ENCODE peak calls at places on chromosomes 7 and 10, in six cellular contexts. N is MM.1S, R is gastrocnemius medialis, Z is SJSA1, B is ovary, X is prostate gland. H is an unnamed sample.

GRCh38 chr7:103912906-103913610 is 76.4 kb downstream of the RELN start:
- DNase-seq in N (no peak), R (no peak), Z (no peak), B (no peak), X (no peak), H (no peak)

GRCh38 chr7:64307254-64308018 is 6.3 kb upstream of the ZNF736 start:
- DNase-seq in N (peak), R (peak), Z (peak), B (peak), X (peak), H (peak)

GRCh38 chr7:94145602-94146001 is 141.4 kb upstream of the BET1 start:
- DNase-seq in N (no peak), R (no peak), Z (no peak), B (no peak), X (no peak), H (no peak)

GRCh38 chr7:73811760-73812168 is 19.0 kb upstream of the CLDN4 start:
- DNase-seq in N (peak), R (peak), Z (peak), B (no peak), X (peak), H (no peak)

GRCh38 chr7:32259917-32260596 is 189.8 kb upstream of the PDE1C start:
- DNase-seq in N (no peak), R (no peak), Z (no peak), B (no peak), X (no peak), H (no peak)

GRCh38 chr10:31618541-31619291 is 299.7 kb downstream of the ZEB1 start:
- DNase-seq in N (no peak), R (peak), Z (no peak), B (no peak), X (no peak), H (no peak)

GRCh38 chr10:110168601-110169481 is 38.6 kb upstream of the MXI1 start:
- DNase-seq in N (no peak), R (no peak), Z (peak), B (no peak), X (no peak), H (no peak)

GRCh38 chr7:36884863-36885262 is 160.6 kb upstream of the AOAH start:
- DNase-seq in N (no peak), R (no peak), Z (no peak), B (no peak), X (no peak), H (no peak)

GRCh38 chr7:2764621-2765020 is 76.6 kb downstream of the AMZ1 start:
- DNase-seq in N (no peak), R (no peak), Z (no peak), B (no peak), X (no peak), H (no peak)

GRCh38 chr10:58150290-58150689 is 117.4 kb downstream of the IPMK start:
- DNase-seq in N (no peak), R (no peak), Z (no peak), B (no peak), X (no peak), H (no peak)

GRCh38 chr7:108132551-108133265 is 2.5 kb upstream of the LAMB4 start:
- DNase-seq in N (no peak), R (no peak), Z (no peak), B (no peak), X (no peak), H (no peak)

GRCh38 chr7:106121189-106121799 is 9.2 kb upstream of the SYPL1 start:
- DNase-seq in N (no peak), R (no peak), Z (no peak), B (no peak), X (no peak), H (no peak)

GRCh38 chr7:148238926-148239325 is 351.6 kb upstream of the C7orf33 start:
- DNase-seq in N (no peak), R (no peak), Z (no peak), B (no peak), X (no peak), H (no peak)

GRCh38 chr10:63396123-63396719 is 69.6 kb downstream of the JMJD1C start:
- DNase-seq in N (no peak), R (no peak), Z (no peak), B (no peak), X (no peak), H (no peak)

GRCh38 chr7:115533785-115534184 is 496.8 kb downstream of the TFEC start:
- DNase-seq in N (no peak), R (no peak), Z (no peak), B (no peak), X (no peak), H (no peak)

GRCh38 chr7:149007146-149007545 is 21.2 kb downstream of the PDIA4 start:
- DNase-seq in N (no peak), R (no peak), Z (no peak), B (no peak), X (no peak), H (no peak)

GRCh38 chr7:158067219-158067930 is 520.2 kb downstream of the PTPRN2 start:
- DNase-seq in N (no peak), R (no peak), Z (no peak), B (no peak), X (no peak), H (no peak)

GRCh38 chr7:2032030-2032875 is 200.5 kb downstream of the MAD1L1 start:
- DNase-seq in N (no peak), R (peak), Z (no peak), B (peak), X (no peak), H (no peak)

GRCh38 chr7:17912536-17913235 is 27.6 kb downstream of the SNX13 start:
- DNase-seq in N (no peak), R (no peak), Z (no peak), B (no peak), X (no peak), H (no peak)

GRCh38 chr7:83155996-83156395 is 6.7 kb downstream of the PCLO start:
- DNase-seq in N (no peak), R (no peak), Z (no peak), B (no peak), X (no peak), H (no peak)

GRCh38 chr7:86914468-86915054 is 144.9 kb downstream of the ELAPOR2 start:
- DNase-seq in N (peak), R (no peak), Z (no peak), B (no peak), X (no peak), H (no peak)

GRCh38 chr10:11318812-11319598 is 292.4 kb downstream of the USP6NL start:
- DNase-seq in N (no peak), R (no peak), Z (no peak), B (no peak), X (no peak), H (no peak)

GRCh38 chr7:102044984-102045673 is 227.7 kb downstream of the CUX1 start:
- DNase-seq in N (no peak), R (peak), Z (peak), B (peak), X (no peak), H (peak)

GRCh38 chr7:158026636-158027265 is 560.9 kb downstream of the PTPRN2 start:
- DNase-seq in N (no peak), R (no peak), Z (peak), B (no peak), X (no peak), H (no peak)

GRCh38 chr10:34102237-34102673 is 712.8 kb downstream of the PARD3 start:
- DNase-seq in N (no peak), R (peak), Z (peak), B (peak), X (peak), H (no peak)

GRCh38 chr7:71132521-71133231 is 732 bp downstream of the GALNT17 start:
- DNase-seq in N (no peak), R (no peak), Z (no peak), B (peak), X (peak), H (no peak)

GRCh38 chr7:44541028-44541869 is at the start of gene NPC1L1:
- DNase-seq in N (no peak), R (no peak), Z (no peak), B (no peak), X (no peak), H (no peak)

GRCh38 chr7:125877251-125877650 is 947.6 kb upstream of the POT1 start:
- DNase-seq in N (no peak), R (no peak), Z (no peak), B (no peak), X (no peak), H (no peak)

GRCh38 chr7:23334482-23335056 is 35.4 kb downstream of the MALSU1 start:
- DNase-seq in N (no peak), R (no peak), Z (peak), B (peak), X (peak), H (peak)

GRCh38 chr10:121485443-121486139 is 112.7 kb downstream of the FGFR2 start:
- DNase-seq in N (no peak), R (no peak), Z (no peak), B (no peak), X (no peak), H (no peak)

GRCh38 chr7:4748267-4748666 is 27.2 kb upstream of the AP5Z1 start:
- DNase-seq in N (no peak), R (no peak), Z (no peak), B (no peak), X (no peak), H (no peak)

GRCh38 chr7:44914992-44915607 is 29.8 kb upstream of the PURB start:
- DNase-seq in N (no peak), R (no peak), Z (no peak), B (no peak), X (no peak), H (no peak)

GRCh38 chr7:55177589-55178261 is 158.9 kb downstream of the EGFR start:
- DNase-seq in N (no peak), R (peak), Z (peak), B (peak), X (peak), H (no peak)

GRCh38 chr10:92691042-92691590 is 1.4 kb downstream of the HHEX start:
- DNase-seq in N (no peak), R (no peak), Z (no peak), B (no peak), X (no peak), H (no peak)

GRCh38 chr7:151113344-151114150 is 27.3 kb downstream of the AGAP3 start:
- DNase-seq in N (no peak), R (no peak), Z (peak), B (no peak), X (peak), H (peak)

GRCh38 chr10:3763035-3763456 is 22.0 kb downstream of the KLF6 start:
- DNase-seq in N (no peak), R (no peak), Z (no peak), B (no peak), X (no peak), H (no peak)

GRCh38 chr10:74011762-74012161 is 13.8 kb downstream of the VCL start:
- DNase-seq in N (no peak), R (no peak), Z (peak), B (no peak), X (no peak), H (peak)

GRCh38 chr7:120547605-120548004 is 274.6 kb downstream of the KCND2 start:
- DNase-seq in N (peak), R (no peak), Z (no peak), B (no peak), X (no peak), H (no peak)

GRCh38 chr10:101291254-101292193 is 62.3 kb upstream of the LBX1 start:
- DNase-seq in N (peak), R (peak), Z (peak), B (peak), X (peak), H (no peak)
- H3K4me3 ChIP-seq in N (peak), R (peak), Z (peak), B (peak), X (peak), H (peak)

DNA sequence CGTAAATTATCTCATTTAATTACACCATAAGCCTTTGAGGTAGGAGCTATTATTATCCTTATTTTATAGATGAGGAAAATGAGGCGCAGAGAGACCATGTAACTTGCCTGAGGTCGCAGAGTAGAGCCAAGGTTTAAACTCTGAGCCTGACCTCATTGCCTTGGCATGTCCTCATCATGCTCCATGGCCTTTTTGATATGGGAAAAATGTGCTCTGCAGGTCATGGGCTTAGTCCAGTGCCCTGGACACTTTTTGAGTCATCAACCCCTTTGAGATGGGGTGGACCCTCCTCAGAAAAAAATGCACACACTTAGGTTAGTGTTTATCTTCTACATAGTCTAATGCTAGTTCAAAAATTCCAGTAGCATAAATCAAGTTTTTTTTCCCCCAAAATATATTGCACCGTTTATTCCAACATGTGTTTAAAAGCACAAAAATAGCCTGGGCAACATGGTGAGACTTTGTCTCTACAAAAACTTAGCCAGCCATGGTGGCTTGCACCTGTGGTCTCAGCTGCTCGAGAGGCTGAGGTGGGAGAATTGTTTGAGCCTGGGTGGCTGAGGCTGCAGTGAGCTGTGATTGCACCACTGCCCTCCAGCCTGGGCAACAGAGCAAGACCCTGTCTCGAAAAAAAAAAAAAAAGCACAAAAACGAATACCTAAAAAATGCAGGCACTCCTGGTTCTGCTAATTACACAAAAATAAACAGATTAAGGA is 28.6 kb upstream of the TMEM178B start:
- DNase-seq in N (no peak), R (no peak), Z (no peak), B (no peak), X (no peak), H (no peak)
- H3K27ac ChIP-seq in N (no peak), R (no peak), Z (no peak), B (no peak), X (no peak), H (no peak)

GRCh38 chr10:91416339-91416868 is 6.3 kb downstream of the HECTD2 start:
- DNase-seq in N (no peak), R (no peak), Z (no peak), B (no peak), X (no peak), H (no peak)
- H3K4me3 ChIP-seq in N (no peak), R (no peak), Z (no peak), B (no peak), X (no peak), H (no peak)

GRCh38 chr10:131902211-131902610 is 1.4 kb downstream of the PPP2R2D start:
- DNase-seq in N (no peak), R (no peak), Z (no peak), B (no peak), X (no peak), H (no peak)
- H3K27ac ChIP-seq in N (no peak), R (peak), Z (no peak), B (no peak), X (peak), H (no peak)

GRCh38 chr10:28180654-28181053 is 122.2 kb downstream of the MPP7 start:
- DNase-seq in N (no peak), R (no peak), Z (no peak), B (no peak), X (no peak), H (no peak)

GRCh38 chr10:28181478-28182096 is 121.3 kb downstream of the MPP7 start:
- DNase-seq in N (no peak), R (no peak), Z (no peak), B (no peak), X (no peak), H (no peak)

GRCh38 chr10:28179490-28180099 is 123.3 kb downstream of the MPP7 start:
- DNase-seq in N (peak), R (no peak), Z (no peak), B (no peak), X (peak), H (peak)

GRCh38 chr10:28177944-28178637 is 124.8 kb downstream of the MPP7 start:
- DNase-seq in N (peak), R (no peak), Z (no peak), B (no peak), X (no peak), H (no peak)

GRCh38 chr10:28179006-28179405 is 123.9 kb downstream of the MPP7 start:
- DNase-seq in N (no peak), R (no peak), Z (no peak), B (no peak), X (no peak), H (no peak)
- H3K4me3 ChIP-seq in N (no peak), R (no peak), Z (no peak), B (no peak), X (no peak), H (no peak)

GRCh38 chr7:42686594-42687156 is 225.2 kb downstream of the C7orf25 start:
- DNase-seq in N (no peak), R (no peak), Z (no peak), B (no peak), X (no peak), H (no peak)
- H3K27ac ChIP-seq in N (no peak), R (no peak), Z (no peak), B (no peak), X (no peak), H (no peak)

GRCh38 chr7:35705932-35706461 is 11.1 kb upstream of the HERPUD2 start:
- DNase-seq in N (no peak), R (no peak), Z (no peak), B (no peak), X (no peak), H (no peak)
- H3K4me3 ChIP-seq in N (no peak), R (no peak), Z (no peak), B (no peak), X (no peak), H (no peak)

GRCh38 chr7:91263359-91264082 is 712 bp upstream of the FZD1 start:
- DNase-seq in N (peak), R (no peak), Z (peak), B (peak), X (peak), H (no peak)
- H3K27ac ChIP-seq in N (no peak), R (peak), Z (peak), B (peak), X (peak), H (peak)

GRCh38 chr10:102381983-102382382 is 13.5 kb upstream of the NFKB2 start:
- DNase-seq in N (no peak), R (no peak), Z (no peak), B (no peak), X (no peak), H (no peak)

GRCh38 chr10:102379383-102379782 is 16.1 kb upstream of the NFKB2 start:
- DNase-seq in N (no peak), R (no peak), Z (no peak), B (no peak), X (no peak), H (no peak)

GRCh38 chr10:102384606-102385429 is 10.7 kb upstream of the NFKB2 start:
- DNase-seq in N (no peak), R (no peak), Z (no peak), B (no peak), X (no peak), H (no peak)

GRCh38 chr10:102382871-102383270 is 12.6 kb upstream of the NFKB2 start:
- DNase-seq in N (no peak), R (no peak), Z (no peak), B (no peak), X (no peak), H (no peak)

GRCh38 chr10:102384053-102384452 is 11.5 kb upstream of the NFKB2 start:
- DNase-seq in N (no peak), R (no peak), Z (no peak), B (no peak), X (no peak), H (no peak)
- H3K4me3 ChIP-seq in N (no peak), R (no peak), Z (no peak), B (no peak), X (no peak), H (no peak)